ENCODE peak calls at places on chromosomes 3 and 15, in four cellular contexts. V, Z, P and H are unnamed samples.

GRCh38 chr15:49040151-49040550 is 6.1 kb downstream of the SECISBP2L start:
- DNase-seq in P (no peak), Z (no peak), V (no peak), H (no peak)

GRCh38 chr3:12350151-12350813 is 61.4 kb downstream of the PPARG start:
- DNase-seq in P (no peak), V (no peak), Z (peak), H (peak)

GRCh38 chr3:120793601-120794000 is 51.1 kb downstream of the GTF2E1 start:
- DNase-seq in V (no peak), Z (no peak), P (no peak), H (no peak)

GRCh38 chr3:53044371-53045106 is 1.3 kb downstream of the SFMBT1 start:
- DNase-seq in Z (no peak), V (peak), P (no peak), H (no peak)

GRCh38 chr3:901953-902778 is 190.7 kb upstream of the CNTN6 start:
- DNase-seq in Z (no peak), V (no peak), P (no peak), H (no peak)

GRCh38 chr15:90598053-90598577 is 68.4 kb downstream of the CRTC3 start:
- DNase-seq in P (peak), V (peak), Z (peak), H (peak)

GRCh38 chr3:136984837-136985236 is 27.1 kb downstream of the IL20RB start:
- DNase-seq in P (no peak), V (no peak), Z (peak), H (no peak)

GRCh38 chr15:71275098-71275497 is 159.8 kb downstream of the THSD4 start:
- DNase-seq in Z (no peak), P (no peak), V (no peak), H (no peak)

GRCh38 chr15:56772868-56773639 is 39.7 kb upstream of the ZNF280D start:
- DNase-seq in Z (no peak), P (no peak), V (no peak), H (no peak)

GRCh38 chr3:160402249-160403027 is 3.0 kb downstream of the SMC4 start:
- DNase-seq in V (no peak), P (no peak), Z (no peak), H (no peak)

GRCh38 chr3:33834117-33834495 is 35.7 kb downstream of the PDCD6IP start:
- DNase-seq in V (no peak), P (no peak), Z (no peak), H (no peak)

GRCh38 chr3:39101022-39101689 is 6.3 kb downstream of the GORASP1 start:
- DNase-seq in P (no peak), Z (no peak), V (no peak), H (peak)

GRCh38 chr15:62119224-62119925 is 45.7 kb downstream of the C2CD4B start:
- DNase-seq in P (no peak), V (no peak), Z (peak), H (no peak)

GRCh38 chr15:43212299-43212698 is 8.5 kb downstream of the EPB42 start:
- DNase-seq in P (no peak), V (no peak), Z (no peak), H (no peak)

GRCh38 chr3:129795596-129795995 is 97.9 kb downstream of the TMCC1 start:
- DNase-seq in V (no peak), Z (no peak), P (no peak), H (no peak)

GRCh38 chr15:71219646-71220045 is 104.4 kb downstream of the THSD4 start:
- DNase-seq in P (no peak), Z (no peak), V (no peak), H (no peak)

GRCh38 chr3:45313743-45314403 is 74.5 kb upstream of the LARS2 start:
- DNase-seq in V (no peak), Z (no peak), P (no peak), H (no peak)

GRCh38 chr15:53588773-53589172 is 170.7 kb downstream of the WDR72 start:
- DNase-seq in P (no peak), V (no peak), Z (no peak), H (no peak)

GRCh38 chr3:72949016-72949415 is 47.6 kb upstream of the PPP4R2 start:
- DNase-seq in V (no peak), P (no peak), Z (no peak), H (no peak)

GRCh38 chr3:132232231-132232792 is 84.9 kb upstream of the ACP3 start:
- DNase-seq in P (no peak), V (no peak), Z (no peak), H (no peak)

GRCh38 chr3:111763968-111764367 is 95.1 kb upstream of the PHLDB2 start:
- DNase-seq in P (no peak), Z (peak), V (no peak), H (no peak)

GRCh38 chr3:130850044-130850797 is 43.7 kb upstream of the ATP2C1 start:
- DNase-seq in P (no peak), V (peak), Z (peak), H (peak)

GRCh38 chr3:44992555-44993470 is 16.8 kb downstream of the EXOSC7 start:
- DNase-seq in V (no peak), Z (no peak), P (no peak), H (no peak)

GRCh38 chr3:107216711-107217110 is 160.5 kb upstream of the CCDC54 start:
- DNase-seq in Z (no peak), V (no peak), P (no peak), H (peak)

GRCh38 chr3:133886031-133886722 is 9.5 kb downstream of the RAB6B start:
- DNase-seq in V (no peak), P (no peak), Z (peak), H (no peak)

GRCh38 chr3:75906555-75907112 is 121.3 kb upstream of the ZNF717 start:
- DNase-seq in V (no peak), Z (no peak), P (no peak), H (peak)

GRCh38 chr3:172061724-172062184 is 22.4 kb downstream of the FNDC3B start:
- DNase-seq in P (no peak), Z (no peak), V (no peak), H (no peak)

GRCh38 chr3:38084019-38084968 is 45.3 kb downstream of the DLEC1 start:
- DNase-seq in Z (no peak), P (no peak), V (no peak), H (peak)

DNA sequence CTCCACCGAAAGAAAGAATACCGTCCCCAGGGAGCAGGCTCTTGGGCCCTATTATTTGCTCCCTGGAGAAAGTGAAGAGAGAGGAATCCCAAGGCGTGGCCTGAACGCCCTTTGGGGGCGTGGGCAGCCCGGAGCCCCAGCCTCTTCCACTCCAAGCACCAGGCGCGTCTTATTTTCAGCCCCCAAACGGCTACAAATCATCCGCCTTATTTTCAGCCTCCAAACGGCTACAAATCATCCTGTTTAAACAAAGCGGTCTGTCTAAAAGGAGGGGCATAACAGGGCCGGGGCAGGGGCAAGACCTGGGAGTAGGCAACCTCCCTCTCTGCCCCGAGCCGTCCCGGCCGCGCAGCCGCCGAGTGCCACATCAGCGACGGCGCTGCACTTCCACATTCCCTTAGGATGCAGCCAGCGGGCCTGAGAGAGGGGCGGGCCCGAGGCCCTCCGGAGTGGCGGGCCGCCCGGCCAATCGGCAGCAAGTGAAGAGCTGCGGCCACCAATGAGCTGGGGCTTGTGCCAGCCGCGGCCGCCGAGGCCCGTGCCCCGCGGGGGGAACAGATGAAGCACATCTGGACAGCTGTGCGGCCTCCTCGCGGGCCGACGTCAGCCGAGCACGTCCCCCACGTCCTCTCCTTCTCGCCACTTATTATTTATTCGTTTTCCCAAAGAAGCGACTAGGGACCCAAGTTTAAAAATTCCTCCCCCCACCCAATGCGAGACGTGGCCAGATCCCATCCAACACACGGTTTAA is at the start of gene TMEM45A:
- DNase-seq in Z (peak), V (peak), P (peak), H (peak)
- TF ChIP-seq POLR2A in Z (no peak), V (no peak), P (no peak), H (peak)

GRCh38 chr15:78072080-78072892 is 5.2 kb downstream of the TBC1D2B start:
- DNase-seq in V (no peak), P (no peak), Z (peak), H (no peak)
- TF ChIP-seq POLR2A in V (no peak), P (no peak), Z (no peak), H (peak)

GRCh38 chr3:10554236-10554611 is 48.8 kb upstream of the ATP2B2 start:
- DNase-seq in Z (no peak), P (no peak), V (no peak), H (no peak)
- TF ChIP-seq POLR2A in Z (no peak), P (no peak), V (no peak), H (no peak)

GRCh38 chr15:82021992-82022391 is 23.8 kb downstream of the MEX3B start:
- DNase-seq in P (no peak), Z (no peak), V (no peak), H (no peak)
- TF ChIP-seq POLR2A in P (no peak), Z (no peak), V (no peak), H (no peak)

GRCh38 chr3:48569400-48569799 is 5.8 kb upstream of the UCN2 start:
- DNase-seq in P (no peak), V (no peak), Z (no peak), H (no peak)
- TF ChIP-seq POLR2A in P (no peak), V (no peak), Z (no peak), H (no peak)

GRCh38 chr15:31373970-31374369 is 47.3 kb downstream of the KLF13 start:
- DNase-seq in P (no peak), V (no peak), Z (no peak), H (no peak)

GRCh38 chr15:31374489-31374888 is 47.9 kb downstream of the KLF13 start:
- DNase-seq in P (no peak), Z (no peak), V (no peak), H (no peak)

GRCh38 chr15:31373096-31373865 is 46.6 kb downstream of the KLF13 start:
- DNase-seq in V (no peak), Z (no peak), P (no peak), H (no peak)

GRCh38 chr15:31371520-31372240 is 45.0 kb downstream of the KLF13 start:
- DNase-seq in P (no peak), V (no peak), Z (no peak), H (no peak)

DNA sequence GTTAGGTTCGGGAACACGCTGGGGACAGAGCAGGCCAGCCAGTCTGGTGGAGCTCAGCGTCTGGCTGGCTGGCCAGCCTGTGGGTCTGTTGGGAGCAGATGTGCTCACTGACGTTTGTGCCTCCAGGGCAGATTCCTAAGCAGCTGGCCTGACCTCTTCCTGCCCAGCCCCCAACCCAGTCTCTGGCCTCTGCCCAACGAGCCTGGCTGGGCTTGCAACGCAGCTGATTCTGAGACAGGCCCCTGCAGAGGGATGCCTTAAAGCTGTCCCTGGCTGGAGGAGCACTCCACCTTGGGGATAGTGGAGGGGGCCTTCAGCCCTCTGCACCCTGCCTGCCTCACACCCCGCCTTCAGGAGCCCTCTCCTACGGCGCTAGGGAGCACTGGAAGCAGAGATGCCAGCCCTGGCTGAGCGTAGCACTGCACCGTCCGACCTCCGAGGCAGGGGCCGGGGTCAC is 46.0 kb downstream of the KLF13 start:
- DNase-seq in P (peak), Z (no peak), V (peak), H (peak)
- TF ChIP-seq POLR2A in P (no peak), Z (no peak), V (no peak), H (no peak)

GRCh38 chr3:118942195-118942594 is 92.5 kb downstream of the IGSF11 start:
- DNase-seq in Z (no peak), P (no peak), V (no peak), H (no peak)
- TF ChIP-seq POLR2A in Z (no peak), P (no peak), V (no peak), H (no peak)

GRCh38 chr3:127226451-127226850 is 33.5 kb downstream of the PRR23E start:
- DNase-seq in Z (no peak), V (no peak), P (no peak), H (no peak)
- TF ChIP-seq POLR2A in Z (no peak), V (no peak), P (no peak), H (no peak)